ENCODE peak calls at places on chromosome 19, in nine cellular contexts. W is left ventricle myocardium inferior; P is SJSA1; C is CD8-positive, alpha-beta T cell; T is K562; K is CD8-positive, alpha-beta memory T cell; M is adrenal gland; G is naive thymus-derived CD4-positive, alpha-beta T cell; B is osteoblast. Y is an unnamed sample. For H3K4me1, the result is how much of the 10 kb centered on the place peaks cover.

GRCh38 chr19:50842130-50842529 is 8.8 kb upstream of the KLK15 start:
- DNase-seq in W (no peak), P (no peak), C (no peak), T (no peak), K (no peak), M (no peak), G (no peak), B (peak), Y (no peak)

GRCh38 chr19:51724543-51724942 is 752 bp upstream of the HAS1 start:
- DNase-seq in W (peak), P (no peak), C (no peak), T (no peak), K (no peak), M (no peak), G (no peak), B (peak), Y (no peak)

GRCh38 chr19:32599736-32600157 is 18.8 kb downstream of the PDCD5 start:
- DNase-seq in W (no peak), P (peak), C (peak), T (peak), K (no peak), M (no peak), G (no peak), B (peak), Y (no peak)

GRCh38 chr19:18401580-18402112 is 4.2 kb upstream of the LRRC25 start:
- DNase-seq in W (peak), P (no peak), C (no peak), T (peak), K (no peak), M (peak), G (no peak), B (peak), Y (peak)

GRCh38 chr19:55600336-55601028 is 394 bp downstream of the ZNF524 start:
- DNase-seq in W (peak), P (peak), C (peak), T (peak), K (no peak), M (no peak), G (no peak), B (peak), Y (no peak)

GRCh38 chr19:12767666-12768065 is 7.7 kb downstream of the HOOK2 start:
- DNase-seq in W (no peak), P (no peak), C (no peak), T (no peak), K (no peak), M (no peak), G (no peak), B (peak), Y (no peak)

GRCh38 chr19:55189424-55189823 is 9.3 kb upstream of the SYT5 start:
- DNase-seq in W (peak), P (peak), C (no peak), T (no peak), K (no peak), M (no peak), G (no peak), B (peak), Y (no peak)

GRCh38 chr19:49570997-49571676 is 9.2 kb downstream of the NOSIP start:
- DNase-seq in W (no peak), P (no peak), C (peak), T (no peak), K (no peak), M (peak), G (no peak), B (peak), Y (no peak)

GRCh38 chr19:19653597-19654147 is 9.8 kb downstream of the ATP13A1 start:
- DNase-seq in W (no peak), P (no peak), C (no peak), T (no peak), K (no peak), M (no peak), G (no peak), B (peak), Y (no peak)

GRCh38 chr19:18795540-18795939 is 4.4 kb upstream of the COMP start:
- DNase-seq in W (no peak), P (no peak), C (no peak), T (no peak), K (no peak), M (no peak), G (no peak), B (peak), Y (no peak)

GRCh38 chr19:45922281-45922680 is 7.7 kb upstream of the NANOS2 start:
- DNase-seq in W (no peak), P (no peak), C (no peak), T (peak), K (no peak), M (no peak), G (no peak), B (peak), Y (no peak)

GRCh38 chr19:18964121-18964520 is 23.1 kb upstream of the HOMER3 start:
- DNase-seq in W (no peak), P (no peak), C (no peak), T (no peak), K (no peak), M (no peak), G (no peak), B (no peak), Y (no peak)

GRCh38 chr19:47623921-47624391 is 15.0 kb downstream of the BICRA start:
- DNase-seq in W (no peak), P (no peak), C (no peak), T (no peak), K (no peak), M (no peak), G (no peak), B (no peak), Y (no peak)

GRCh38 chr19:45578861-45579260 is 5.7 kb downstream of the OPA3 start:
- DNase-seq in W (no peak), P (no peak), C (no peak), T (no peak), K (no peak), M (no peak), G (no peak), B (no peak), Y (no peak)

GRCh38 chr19:39306075-39306474 is 9.9 kb downstream of the IFNL1 start:
- DNase-seq in W (no peak), P (no peak), C (no peak), T (no peak), K (no peak), M (no peak), G (no peak), B (peak), Y (no peak)

GRCh38 chr19:23415561-23416191 is 20.4 kb upstream of the ZNF91 start:
- DNase-seq in W (peak), P (no peak), C (no peak), T (no peak), K (no peak), M (no peak), G (no peak), B (peak), Y (peak)

GRCh38 chr19:45160870-45161714 is at the start of gene NKPD1:
- DNase-seq in W (no peak), P (no peak), C (no peak), T (no peak), K (no peak), M (no peak), G (no peak), B (peak), Y (no peak)

GRCh38 chr19:14107581-14108461 is 9.7 kb downstream of the PRKACA start:
- DNase-seq in W (peak), P (no peak), C (no peak), T (no peak), K (no peak), M (peak), G (no peak), B (peak), Y (peak)

GRCh38 chr19:56317749-56318148 is 3.1 kb upstream of the ZSCAN5A start:
- DNase-seq in W (no peak), P (no peak), C (no peak), T (no peak), K (no peak), M (no peak), G (no peak), B (no peak), Y (no peak)

GRCh38 chr19:41457241-41457640 is 14.3 kb downstream of the ERICH4 start:
- DNase-seq in W (no peak), P (no peak), C (no peak), T (no peak), K (no peak), M (no peak), G (no peak), B (no peak), Y (no peak)

GRCh38 chr19:44758596-44758995 is 10.1 kb downstream of the BCL3 start:
- DNase-seq in W (peak), P (no peak), C (no peak), T (peak), K (no peak), M (no peak), G (no peak), B (peak), Y (peak)

GRCh38 chr19:46426506-46427162 is 2.1 kb downstream of the PNMA8C start:
- DNase-seq in W (peak), P (no peak), C (no peak), T (peak), K (no peak), M (peak), G (peak), B (peak), Y (peak)

GRCh38 chr19:18789883-18790565 is 1.1 kb downstream of the COMP start:
- DNase-seq in W (no peak), P (no peak), C (no peak), T (peak), K (no peak), M (no peak), G (no peak), B (peak), Y (no peak)

GRCh38 chr19:18437481-18438330 is at the start of gene ISYNA1:
- DNase-seq in W (peak), P (no peak), C (peak), T (peak), K (peak), M (no peak), G (no peak), B (peak), Y (peak)

GRCh38 chr19:6318772-6319171 is 14.6 kb downstream of the ACER1 start:
- DNase-seq in W (no peak), P (no peak), C (no peak), T (no peak), K (no peak), M (no peak), G (no peak), B (peak), Y (no peak)

GRCh38 chr19:35112995-35113693 is 2.5 kb upstream of the FXYD3 start:
- DNase-seq in W (no peak), P (no peak), C (no peak), T (no peak), K (no peak), M (no peak), G (no peak), B (no peak), Y (no peak)

GRCh38 chr19:1166872-1167573 is 7.0 kb downstream of the SBNO2 start:
- DNase-seq in W (no peak), P (no peak), C (no peak), T (no peak), K (no peak), M (peak), G (no peak), B (no peak), Y (no peak)
- H3K4me1 ChIP-seq in W (under half), P (under half), C (under half), T (under half), K (under half), M (half or more), G (under half), B (under half), Y (under half)

DNA sequence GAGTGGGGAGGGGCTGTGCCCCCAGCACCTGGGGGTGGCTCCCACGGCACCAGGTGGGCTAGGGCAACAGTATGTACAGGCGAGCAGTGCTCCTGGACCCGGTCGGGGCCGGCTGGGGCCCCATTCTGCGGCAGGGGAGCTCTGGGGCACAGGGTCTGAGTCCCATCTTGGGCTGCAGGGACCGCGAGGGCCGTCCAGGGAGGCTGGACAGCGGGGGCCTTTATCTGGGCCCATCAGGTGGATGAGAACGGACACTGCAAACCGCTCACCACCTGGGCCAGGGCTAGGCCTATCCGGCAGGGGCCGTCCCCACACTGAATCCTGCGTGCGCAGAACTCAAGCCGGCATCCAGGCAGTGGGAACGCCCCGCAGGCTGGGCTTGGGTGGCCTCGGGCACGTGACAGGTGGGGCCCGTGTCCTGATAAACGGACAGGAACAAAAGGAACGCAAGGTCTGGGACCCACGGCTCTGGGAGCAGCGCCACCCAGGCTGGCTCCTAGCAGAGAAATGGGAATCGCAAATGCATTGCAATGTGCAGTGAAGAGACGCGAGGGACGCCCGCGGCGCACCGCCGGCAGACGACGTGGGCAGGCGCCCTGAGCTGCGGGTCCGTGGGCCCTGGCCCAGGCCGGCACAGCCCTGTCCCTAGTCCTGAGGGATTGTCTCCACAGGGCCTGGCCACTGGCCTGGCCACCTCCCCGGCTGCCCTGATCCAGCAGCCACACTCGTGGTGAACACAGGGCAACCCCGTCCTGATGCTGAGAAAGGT is 29.7 kb downstream of the BTBD2 start:
- DNase-seq in W (no peak), P (no peak), C (no peak), T (no peak), K (no peak), M (no peak), G (no peak), B (peak), Y (no peak)
- H3K27ac ChIP-seq in W (no peak), P (no peak), C (no peak), T (no peak), K (no peak), M (no peak), G (no peak), B (no peak), Y (no peak)

GRCh38 chr19:16078311-16078758 is 2.0 kb downstream of the TPM4 start:
- DNase-seq in W (no peak), P (no peak), C (no peak), T (no peak), K (no peak), M (no peak), G (no peak), B (peak), Y (peak)
- H3K4me1 ChIP-seq in W (half or more), P (under half), C (half or more), T (under half), K (half or more), M (under half), G (under half), B (under half), Y (half or more)

GRCh38 chr19:10740798-10741197 is 22.9 kb downstream of the DNM2 start:
- DNase-seq in W (no peak), P (no peak), C (no peak), T (peak), K (no peak), M (no peak), G (no peak), B (no peak), Y (no peak)

GRCh38 chr19:10737680-10738079 is 19.8 kb downstream of the DNM2 start:
- DNase-seq in W (no peak), P (no peak), C (no peak), T (no peak), K (no peak), M (no peak), G (no peak), B (no peak), Y (no peak)

GRCh38 chr19:10735741-10736140 is 17.9 kb downstream of the DNM2 start:
- DNase-seq in W (no peak), P (no peak), C (no peak), T (no peak), K (no peak), M (no peak), G (no peak), B (no peak), Y (no peak)

GRCh38 chr19:10736189-10736588 is 18.3 kb downstream of the DNM2 start:
- DNase-seq in W (no peak), P (no peak), C (no peak), T (no peak), K (no peak), M (no peak), G (no peak), B (no peak), Y (no peak)

DNA sequence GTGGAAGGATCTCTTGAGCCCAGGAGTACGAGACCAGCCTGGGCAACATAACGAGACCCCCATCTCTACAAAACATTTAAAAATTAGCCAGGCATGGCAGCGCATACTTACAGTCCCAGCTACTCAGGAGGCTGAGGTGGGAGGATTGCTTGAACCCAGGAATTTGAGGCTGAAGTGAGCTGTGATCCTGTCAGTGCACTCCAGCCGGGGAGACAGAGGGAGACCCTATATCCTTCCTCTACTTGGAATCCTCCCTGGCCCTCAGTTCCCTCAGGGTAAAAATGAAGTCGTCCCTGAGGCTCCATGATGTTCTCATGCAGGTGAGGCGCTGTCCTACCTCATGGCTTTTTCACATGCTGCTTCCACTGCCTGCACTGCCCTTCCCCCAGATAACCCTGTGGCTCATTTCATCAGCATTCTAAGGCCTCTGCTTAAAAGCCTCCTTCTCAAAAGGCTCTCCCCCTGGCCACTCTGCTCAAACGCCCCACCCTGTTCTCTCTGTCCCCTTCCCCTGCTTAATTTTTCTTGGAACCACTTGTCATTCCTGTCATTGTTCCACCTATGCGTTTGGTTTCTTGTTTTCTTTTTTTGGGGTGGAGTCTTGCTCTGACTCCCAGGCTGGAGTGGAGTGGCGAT is 19.2 kb downstream of the DNM2 start:
- DNase-seq in W (no peak), P (no peak), C (no peak), T (no peak), K (no peak), M (no peak), G (no peak), B (peak), Y (no peak)
- H3K27ac ChIP-seq in W (peak), P (no peak), C (no peak), T (peak), K (peak), M (no peak), G (no peak), B (no peak), Y (peak)